ENCODE peak calls at places on chromosomes 2 and 18, in five cellular contexts. G is HepG2, D is K562, E is H1, V is GM12878. M is an unnamed sample.

GRCh38 chr18:13558790-13559189 is 167.6 kb downstream of the FAM210A start:
- DNase-seq in G (no peak), D (no peak), E (no peak), V (no peak), M (no peak)

GRCh38 chr2:150107816-150108215 is 379.7 kb downstream of the RND3 start:
- DNase-seq in G (no peak), D (no peak), E (no peak), V (no peak), M (no peak)

GRCh38 chr2:197246405-197246804 is 64.2 kb downstream of the ANKRD44 start:
- DNase-seq in G (no peak), D (no peak), E (no peak), V (no peak), M (no peak)

GRCh38 chr2:240397924-240398611 is 37.4 kb upstream of the GPC1 start:
- DNase-seq in G (no peak), D (no peak), E (no peak), V (no peak), M (no peak)

GRCh38 chr2:57798346-57798745 is 248.3 kb upstream of the VRK2 start:
- DNase-seq in G (no peak), D (no peak), E (no peak), V (no peak), M (no peak)

GRCh38 chr2:201860541-201861154 is 54.3 kb downstream of the CDK15 start:
- DNase-seq in G (peak), D (peak), E (peak), V (peak), M (peak)

GRCh38 chr2:173989886-173990744 is 24.9 kb upstream of the SP3 start:
- DNase-seq in G (no peak), D (peak), E (no peak), V (no peak), M (no peak)

GRCh38 chr2:153819501-153819900 is 52.2 kb upstream of the GALNT13 start:
- DNase-seq in G (no peak), D (no peak), E (no peak), V (no peak), M (peak)

GRCh38 chr2:131043199-131044077 is 49.8 kb downstream of the FAM168B start:
- DNase-seq in G (no peak), D (no peak), E (no peak), V (no peak), M (no peak)

GRCh38 chr2:203740741-203741363 is 34.4 kb downstream of the CD28 start:
- DNase-seq in G (no peak), D (no peak), E (no peak), V (no peak), M (no peak)

DNA sequence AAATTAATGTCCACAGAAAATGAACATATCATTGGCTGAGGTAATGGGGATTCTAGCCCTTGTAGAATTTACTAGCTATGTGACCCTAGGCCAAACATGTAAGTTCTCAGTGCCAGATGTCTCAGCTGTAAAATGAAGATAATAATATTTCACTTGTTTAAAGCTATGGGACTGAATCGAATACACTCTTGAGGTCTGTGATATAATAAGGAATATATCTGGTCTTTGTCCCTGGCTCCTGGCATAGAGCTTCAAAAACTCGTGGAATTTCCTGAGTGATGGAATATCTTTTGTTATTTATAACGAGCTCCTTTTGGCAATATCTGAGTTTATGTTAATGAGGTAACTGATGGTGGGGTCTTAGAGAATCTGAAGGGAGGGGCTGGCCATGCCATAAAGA is 201.4 kb upstream of the CYP26B1 start:
- DNase-seq in G (no peak), D (no peak), E (no peak), V (no peak), M (no peak)
- TF ChIP-seq ATF2 in G (no peak), D (no peak), E (no peak), V (no peak), M (no peak)

GRCh38 chr18:70197844-70198243 is 7.6 kb downstream of the RTTN start:
- DNase-seq in G (no peak), D (no peak), E (no peak), V (no peak), M (no peak)

GRCh38 chr18:70194227-70194890 is 11.1 kb downstream of the RTTN start:
- DNase-seq in G (no peak), D (no peak), E (no peak), V (peak), M (no peak)

GRCh38 chr18:70197042-70197441 is 8.4 kb downstream of the RTTN start:
- DNase-seq in G (no peak), D (no peak), E (no peak), V (no peak), M (no peak)

GRCh38 chr18:70195014-70195614 is 10.4 kb downstream of the RTTN start:
- DNase-seq in G (no peak), D (no peak), E (no peak), V (peak), M (no peak)

GRCh38 chr18:70195852-70196434 is 9.5 kb downstream of the RTTN start:
- DNase-seq in G (peak), D (peak), E (no peak), V (no peak), M (peak)
- TF ChIP-seq CTCF in G (peak), D (peak), E (peak), V (peak), M (peak)

DNA sequence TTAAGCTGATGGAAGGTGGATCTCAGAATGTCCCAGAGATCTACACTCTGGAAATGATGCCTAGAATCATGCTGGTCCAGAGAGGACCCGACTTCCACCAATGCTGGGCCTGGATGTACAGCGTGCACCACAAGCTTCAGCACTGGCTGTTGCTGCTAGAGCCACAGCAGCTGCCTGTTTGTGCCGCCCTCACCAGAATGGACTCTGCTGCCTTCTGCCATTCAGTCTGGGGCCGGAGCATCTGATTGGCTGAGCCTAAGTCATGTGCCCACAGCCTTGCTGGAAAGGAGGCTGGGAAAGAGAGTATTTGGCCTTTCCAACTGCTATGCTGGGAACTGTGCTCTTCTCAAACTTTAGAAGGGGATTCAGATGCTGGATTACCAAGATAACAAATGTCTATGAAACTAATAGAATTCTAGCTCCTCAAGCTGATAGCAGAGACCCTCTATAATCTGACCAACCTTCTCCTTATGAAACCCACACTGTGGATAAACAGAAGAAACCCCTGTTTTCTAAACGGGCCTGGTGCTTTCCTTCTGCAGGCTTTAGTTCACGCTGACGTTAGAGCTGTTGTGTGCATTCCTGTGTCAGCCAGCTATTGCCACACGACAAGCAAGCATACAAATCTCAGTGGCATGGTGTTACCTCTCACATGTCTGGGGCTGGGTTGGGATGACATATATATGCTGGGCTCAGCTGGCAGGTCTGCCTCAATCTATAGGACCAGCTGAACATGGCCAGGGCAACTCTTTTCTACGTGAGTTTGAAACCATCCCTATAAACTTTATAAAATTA is 4.1 kb upstream of the LOXHD1 start:
- DNase-seq in G (peak), D (no peak), E (no peak), V (no peak), M (peak)
- TF ChIP-seq ATF2 in G (no peak), D (no peak), E (no peak), V (no peak), M (no peak)

DNA sequence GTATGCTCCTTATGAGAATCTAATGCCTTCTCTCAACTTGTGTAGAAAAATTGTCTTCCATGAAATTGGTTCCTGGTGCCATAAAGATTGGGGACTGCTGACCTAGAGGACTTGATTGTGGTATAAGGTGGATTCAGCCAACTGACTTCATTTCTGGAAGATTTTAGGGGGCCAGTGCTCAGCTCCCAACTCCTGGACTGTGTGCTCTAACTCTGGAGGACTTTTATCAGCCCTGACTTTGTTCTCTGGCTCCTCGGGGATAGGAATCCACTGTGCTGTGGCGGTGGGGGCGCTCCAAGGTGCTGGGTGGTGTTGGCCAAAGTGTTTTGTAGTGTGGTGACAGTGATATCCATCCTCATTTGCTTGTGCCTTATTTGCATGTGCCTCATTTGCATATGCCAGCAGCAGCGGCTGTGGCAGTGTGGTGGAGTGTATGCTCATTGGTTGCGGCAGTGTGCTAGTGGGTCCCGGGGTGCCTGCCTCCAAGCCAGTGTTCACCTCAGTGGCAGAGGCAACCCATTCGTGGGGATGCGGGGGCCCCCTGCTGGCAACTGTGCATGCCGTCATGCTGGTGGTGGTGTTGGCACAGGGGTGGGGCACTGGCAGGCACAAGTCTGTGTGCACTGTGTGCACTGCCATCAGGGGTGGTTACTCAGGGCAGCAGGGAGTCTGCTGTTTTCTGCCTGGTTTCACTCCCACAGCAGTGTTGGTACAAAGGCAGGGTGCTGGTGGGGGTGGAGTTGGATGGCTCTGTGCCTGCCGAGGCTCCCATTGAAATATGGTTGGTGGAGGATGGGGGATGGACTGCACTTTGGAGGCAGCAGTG is 19.6 kb downstream of the EHBP1 start:
- DNase-seq in G (no peak), D (peak), E (no peak), V (no peak), M (peak)
- TF ChIP-seq CTCF in G (peak), D (peak), E (peak), V (no peak), M (peak)

GRCh38 chr18:23503967-23504352 is 649 bp downstream of the RMC1 start:
- DNase-seq in G (no peak), D (no peak), E (no peak), V (no peak), M (no peak)
- TF ChIP-seq ATF2 in G (no peak), D (no peak), E (no peak), V (no peak), M (no peak)

GRCh38 chr2:185667452-185667851 is 71.2 kb upstream of the FSIP2 start:
- DNase-seq in G (no peak), D (no peak), E (no peak), V (no peak), M (no peak)
- TF ChIP-seq CTCF in G (no peak), D (no peak), E (no peak), V (no peak), M (no peak)

GRCh38 chr2:9105601-9106337 is 100.8 kb upstream of the ASAP2 start:
- DNase-seq in G (no peak), D (no peak), E (no peak), V (no peak), M (no peak)
- TF ChIP-seq ATF2 in G (no peak), D (no peak), E (no peak), V (no peak), M (no peak)

GRCh38 chr2:186255823-186256222 is 230.2 kb upstream of the ZC3H15 start:
- DNase-seq in G (no peak), D (no peak), E (peak), V (no peak), M (peak)

GRCh38 chr2:186254759-186255158 is 231.3 kb upstream of the ZC3H15 start:
- DNase-seq in G (no peak), D (no peak), E (no peak), V (no peak), M (no peak)

GRCh38 chr2:186256540-186256939 is 229.5 kb upstream of the ZC3H15 start:
- DNase-seq in G (peak), D (peak), E (no peak), V (peak), M (no peak)
- TF ChIP-seq CTCF in G (peak), D (peak), E (peak), V (peak), M (no peak)

GRCh38 chr2:212107014-212107413 is 431.6 kb downstream of the ERBB4 start:
- DNase-seq in G (no peak), D (no peak), E (no peak), V (no peak), M (no peak)
- TF ChIP-seq ATF2 in G (no peak), D (no peak), E (no peak), V (no peak), M (no peak)

M was measured in WTC11.